ENCODE peak calls at places on chromosome 10, in seven cellular contexts. One of them, this sample, is unnamed.

GRCh38 chr10:43700306-43700705 is 51.6 kb upstream of the ZNF32 start:
- DNase-seq in adrenal gland: no peak
- DNase-seq in uterus: no peak
- DNase-seq in upper lobe of right lung: peak
- DNase-seq in sigmoid colon: no peak
- DNase-seq in effector memory CD4-positive, alpha-beta T cell: no peak
- DNase-seq in right lobe of liver: no peak
- DNase-seq in this sample: no peak

GRCh38 chr10:60942604-60943269 is 1.2 kb downstream of the RHOBTB1 start:
- DNase-seq in sigmoid colon: peak
- DNase-seq in uterus: peak
- DNase-seq in adrenal gland: peak
- DNase-seq in upper lobe of right lung: peak
- DNase-seq in effector memory CD4-positive, alpha-beta T cell: no peak
- DNase-seq in right lobe of liver: peak
- DNase-seq in this sample: peak

GRCh38 chr10:124403548-124403947 is 15.2 kb downstream of the OAT start:
- DNase-seq in adrenal gland: peak
- DNase-seq in upper lobe of right lung: no peak
- DNase-seq in uterus: no peak
- DNase-seq in sigmoid colon: no peak
- DNase-seq in right lobe of liver: no peak
- DNase-seq in effector memory CD4-positive, alpha-beta T cell: no peak
- DNase-seq in this sample: peak

GRCh38 chr10:91681361-91682276 is 48.7 kb upstream of the PPP1R3C start:
- DNase-seq in right lobe of liver: no peak
- DNase-seq in adrenal gland: peak
- DNase-seq in uterus: no peak
- DNase-seq in sigmoid colon: no peak
- DNase-seq in effector memory CD4-positive, alpha-beta T cell: no peak
- DNase-seq in upper lobe of right lung: no peak
- DNase-seq in this sample: no peak

GRCh38 chr10:46516660-46517416 is 39.6 kb downstream of the GPRIN2 start:
- DNase-seq in adrenal gland: peak
- DNase-seq in sigmoid colon: no peak
- DNase-seq in effector memory CD4-positive, alpha-beta T cell: no peak
- DNase-seq in right lobe of liver: no peak
- DNase-seq in upper lobe of right lung: peak
- DNase-seq in uterus: peak
- DNase-seq in this sample: no peak

GRCh38 chr10:3095373-3096139 is 28.2 kb downstream of the PFKP start:
- DNase-seq in effector memory CD4-positive, alpha-beta T cell: no peak
- DNase-seq in uterus: peak
- DNase-seq in right lobe of liver: no peak
- DNase-seq in sigmoid colon: peak
- DNase-seq in adrenal gland: peak
- DNase-seq in upper lobe of right lung: no peak
- DNase-seq in this sample: no peak

GRCh38 chr10:103096130-103096529 is 96.9 kb downstream of the NT5C2 start:
- DNase-seq in adrenal gland: no peak
- DNase-seq in right lobe of liver: no peak
- DNase-seq in uterus: no peak
- DNase-seq in sigmoid colon: no peak
- DNase-seq in effector memory CD4-positive, alpha-beta T cell: no peak
- DNase-seq in upper lobe of right lung: no peak
- DNase-seq in this sample: no peak

GRCh38 chr10:48890904-48891839 is 48.5 kb downstream of the LRRC18 start:
- DNase-seq in adrenal gland: no peak
- DNase-seq in sigmoid colon: no peak
- DNase-seq in uterus: no peak
- DNase-seq in upper lobe of right lung: no peak
- DNase-seq in right lobe of liver: no peak
- DNase-seq in effector memory CD4-positive, alpha-beta T cell: no peak
- DNase-seq in this sample: no peak

GRCh38 chr10:76336213-76336963 is 905.0 kb downstream of the LRMDA start:
- DNase-seq in sigmoid colon: peak
- DNase-seq in right lobe of liver: no peak
- DNase-seq in uterus: peak
- DNase-seq in upper lobe of right lung: no peak
- DNase-seq in effector memory CD4-positive, alpha-beta T cell: no peak
- DNase-seq in adrenal gland: peak
- DNase-seq in this sample: no peak

GRCh38 chr10:115141254-115141653 is 48.1 kb downstream of the ATRNL1 start:
- DNase-seq in sigmoid colon: no peak
- DNase-seq in upper lobe of right lung: no peak
- DNase-seq in effector memory CD4-positive, alpha-beta T cell: no peak
- DNase-seq in adrenal gland: no peak
- DNase-seq in right lobe of liver: no peak
- DNase-seq in uterus: no peak
- DNase-seq in this sample: no peak

GRCh38 chr10:124579003-124579384 is 117.4 kb downstream of the LHPP start:
- DNase-seq in upper lobe of right lung: no peak
- DNase-seq in uterus: peak
- DNase-seq in effector memory CD4-positive, alpha-beta T cell: no peak
- DNase-seq in right lobe of liver: no peak
- DNase-seq in adrenal gland: no peak
- DNase-seq in sigmoid colon: peak
- DNase-seq in this sample: no peak

GRCh38 chr10:35700490-35700887 is 58.4 kb upstream of the FZD8 start:
- DNase-seq in sigmoid colon: no peak
- DNase-seq in uterus: no peak
- DNase-seq in right lobe of liver: no peak
- DNase-seq in upper lobe of right lung: no peak
- DNase-seq in adrenal gland: no peak
- DNase-seq in effector memory CD4-positive, alpha-beta T cell: no peak
- DNase-seq in this sample: no peak

GRCh38 chr10:130231211-130231850 is 95.1 kb downstream of the GLRX3 start:
- DNase-seq in uterus: no peak
- DNase-seq in adrenal gland: no peak
- DNase-seq in right lobe of liver: no peak
- DNase-seq in upper lobe of right lung: peak
- DNase-seq in sigmoid colon: peak
- DNase-seq in effector memory CD4-positive, alpha-beta T cell: no peak
- DNase-seq in this sample: no peak

GRCh38 chr10:35262436-35262835 is 73.9 kb upstream of the CCNY start:
- DNase-seq in upper lobe of right lung: no peak
- DNase-seq in right lobe of liver: no peak
- DNase-seq in adrenal gland: no peak
- DNase-seq in sigmoid colon: no peak
- DNase-seq in effector memory CD4-positive, alpha-beta T cell: no peak
- DNase-seq in uterus: no peak
- DNase-seq in this sample: no peak

GRCh38 chr10:78203915-78204818 is 170.5 kb downstream of the RPS24 start:
- DNase-seq in effector memory CD4-positive, alpha-beta T cell: no peak
- DNase-seq in sigmoid colon: no peak
- DNase-seq in adrenal gland: peak
- DNase-seq in uterus: no peak
- DNase-seq in upper lobe of right lung: no peak
- DNase-seq in right lobe of liver: no peak
- DNase-seq in this sample: no peak

GRCh38 chr10:14032406-14032998 is 298.2 kb downstream of the FRMD4A start:
- DNase-seq in uterus: no peak
- DNase-seq in upper lobe of right lung: peak
- DNase-seq in sigmoid colon: no peak
- DNase-seq in adrenal gland: no peak
- DNase-seq in right lobe of liver: no peak
- DNase-seq in effector memory CD4-positive, alpha-beta T cell: peak
- DNase-seq in this sample: no peak

GRCh38 chr10:49325916-49326783 is 27.2 kb downstream of the C10orf71 start:
- DNase-seq in effector memory CD4-positive, alpha-beta T cell: no peak
- DNase-seq in upper lobe of right lung: no peak
- DNase-seq in right lobe of liver: no peak
- DNase-seq in adrenal gland: no peak
- DNase-seq in uterus: no peak
- DNase-seq in sigmoid colon: no peak
- DNase-seq in this sample: no peak

GRCh38 chr10:88158506-88159123 is 295.2 kb downstream of the PTEN start:
- DNase-seq in right lobe of liver: no peak
- DNase-seq in effector memory CD4-positive, alpha-beta T cell: no peak
- DNase-seq in sigmoid colon: no peak
- DNase-seq in upper lobe of right lung: no peak
- DNase-seq in uterus: no peak
- DNase-seq in adrenal gland: no peak
- DNase-seq in this sample: no peak

GRCh38 chr10:128723631-128724205 is 597.5 kb upstream of the MKI67 start:
- DNase-seq in adrenal gland: no peak
- DNase-seq in sigmoid colon: no peak
- DNase-seq in right lobe of liver: no peak
- DNase-seq in uterus: no peak
- DNase-seq in effector memory CD4-positive, alpha-beta T cell: no peak
- DNase-seq in upper lobe of right lung: no peak
- DNase-seq in this sample: no peak

GRCh38 chr10:926075-926698 is 5.3 kb downstream of the LARP4B start:
- DNase-seq in right lobe of liver: no peak
- DNase-seq in upper lobe of right lung: no peak
- DNase-seq in adrenal gland: no peak
- DNase-seq in sigmoid colon: no peak
- DNase-seq in uterus: no peak
- DNase-seq in effector memory CD4-positive, alpha-beta T cell: no peak
- DNase-seq in this sample: no peak

GRCh38 chr10:21171936-21172773 is 275.0 kb upstream of the NEBL start:
- DNase-seq in adrenal gland: no peak
- DNase-seq in effector memory CD4-positive, alpha-beta T cell: no peak
- DNase-seq in right lobe of liver: no peak
- DNase-seq in upper lobe of right lung: no peak
- DNase-seq in uterus: no peak
- DNase-seq in sigmoid colon: no peak
- DNase-seq in this sample: no peak
- H3K4me3 ChIP-seq in adrenal gland: peak
- H3K4me3 ChIP-seq in effector memory CD4-positive, alpha-beta T cell: no peak
- H3K4me3 ChIP-seq in right lobe of liver: peak
- H3K4me3 ChIP-seq in upper lobe of right lung: peak
- H3K4me3 ChIP-seq in uterus: no peak
- H3K4me3 ChIP-seq in sigmoid colon: peak
- H3K4me3 ChIP-seq in this sample: no peak

GRCh38 chr10:72932259-72933015 is 22.2 kb downstream of the PLA2G12B start:
- DNase-seq in effector memory CD4-positive, alpha-beta T cell: no peak
- DNase-seq in right lobe of liver: no peak
- DNase-seq in uterus: no peak
- DNase-seq in sigmoid colon: no peak
- DNase-seq in adrenal gland: no peak
- DNase-seq in upper lobe of right lung: no peak
- DNase-seq in this sample: no peak

GRCh38 chr10:72935358-72935757 is 19.2 kb downstream of the PLA2G12B start:
- DNase-seq in sigmoid colon: no peak
- DNase-seq in upper lobe of right lung: no peak
- DNase-seq in right lobe of liver: no peak
- DNase-seq in effector memory CD4-positive, alpha-beta T cell: no peak
- DNase-seq in adrenal gland: no peak
- DNase-seq in uterus: no peak
- DNase-seq in this sample: no peak
- H3K4me3 ChIP-seq in sigmoid colon: no peak
- H3K4me3 ChIP-seq in upper lobe of right lung: no peak
- H3K4me3 ChIP-seq in right lobe of liver: no peak
- H3K4me3 ChIP-seq in effector memory CD4-positive, alpha-beta T cell: no peak
- H3K4me3 ChIP-seq in adrenal gland: no peak
- H3K4me3 ChIP-seq in uterus: no peak
- H3K4me3 ChIP-seq in this sample: no peak

GRCh38 chr10:133260895-133261725 is 15.6 kb downstream of the ADAM8 start:
- DNase-seq in uterus: peak
- DNase-seq in adrenal gland: peak
- DNase-seq in right lobe of liver: peak
- DNase-seq in effector memory CD4-positive, alpha-beta T cell: peak
- DNase-seq in sigmoid colon: peak
- DNase-seq in upper lobe of right lung: peak
- DNase-seq in this sample: peak

GRCh38 chr10:133259603-133259992 is 17.1 kb downstream of the ADAM8 start:
- DNase-seq in adrenal gland: no peak
- DNase-seq in right lobe of liver: no peak
- DNase-seq in uterus: no peak
- DNase-seq in sigmoid colon: no peak
- DNase-seq in upper lobe of right lung: no peak
- DNase-seq in effector memory CD4-positive, alpha-beta T cell: no peak
- DNase-seq in this sample: no peak

GRCh38 chr10:133257489-133258065 is 19.1 kb downstream of the ADAM8 start:
- DNase-seq in sigmoid colon: peak
- DNase-seq in effector memory CD4-positive, alpha-beta T cell: no peak
- DNase-seq in upper lobe of right lung: peak
- DNase-seq in right lobe of liver: peak
- DNase-seq in uterus: peak
- DNase-seq in adrenal gland: peak
- DNase-seq in this sample: no peak

GRCh38 chr10:133258818-133259602 is 17.7 kb downstream of the ADAM8 start:
- DNase-seq in uterus: peak
- DNase-seq in right lobe of liver: peak
- DNase-seq in effector memory CD4-positive, alpha-beta T cell: peak
- DNase-seq in sigmoid colon: peak
- DNase-seq in upper lobe of right lung: peak
- DNase-seq in adrenal gland: peak
- DNase-seq in this sample: peak

GRCh38 chr10:133258066-133258817 is 18.4 kb downstream of the ADAM8 start:
- DNase-seq in sigmoid colon: no peak
- DNase-seq in right lobe of liver: no peak
- DNase-seq in effector memory CD4-positive, alpha-beta T cell: no peak
- DNase-seq in uterus: no peak
- DNase-seq in upper lobe of right lung: peak
- DNase-seq in adrenal gland: no peak
- DNase-seq in this sample: peak
- H3K4me3 ChIP-seq in sigmoid colon: no peak
- H3K4me3 ChIP-seq in right lobe of liver: no peak
- H3K4me3 ChIP-seq in effector memory CD4-positive, alpha-beta T cell: no peak
- H3K4me3 ChIP-seq in uterus: no peak
- H3K4me3 ChIP-seq in upper lobe of right lung: no peak
- H3K4me3 ChIP-seq in adrenal gland: no peak
- H3K4me3 ChIP-seq in this sample: no peak

GRCh38 chr10:17056781-17057191 is 72.8 kb downstream of the CUBN start:
- DNase-seq in upper lobe of right lung: no peak
- DNase-seq in uterus: no peak
- DNase-seq in sigmoid colon: no peak
- DNase-seq in adrenal gland: no peak
- DNase-seq in right lobe of liver: no peak
- DNase-seq in effector memory CD4-positive, alpha-beta T cell: no peak
- DNase-seq in this sample: no peak

GRCh38 chr10:17053513-17053912 is 76.1 kb downstream of the CUBN start:
- DNase-seq in upper lobe of right lung: no peak
- DNase-seq in effector memory CD4-positive, alpha-beta T cell: no peak
- DNase-seq in right lobe of liver: no peak
- DNase-seq in sigmoid colon: no peak
- DNase-seq in adrenal gland: no peak
- DNase-seq in uterus: no peak
- DNase-seq in this sample: no peak

GRCh38 chr10:17049195-17049594 is 80.4 kb downstream of the CUBN start:
- DNase-seq in right lobe of liver: no peak
- DNase-seq in adrenal gland: no peak
- DNase-seq in upper lobe of right lung: no peak
- DNase-seq in effector memory CD4-positive, alpha-beta T cell: no peak
- DNase-seq in sigmoid colon: no peak
- DNase-seq in uterus: no peak
- DNase-seq in this sample: no peak

GRCh38 chr10:17051851-17052250 is 77.8 kb downstream of the CUBN start:
- DNase-seq in adrenal gland: no peak
- DNase-seq in upper lobe of right lung: no peak
- DNase-seq in right lobe of liver: no peak
- DNase-seq in uterus: no peak
- DNase-seq in sigmoid colon: no peak
- DNase-seq in effector memory CD4-positive, alpha-beta T cell: no peak
- DNase-seq in this sample: no peak

DNA sequence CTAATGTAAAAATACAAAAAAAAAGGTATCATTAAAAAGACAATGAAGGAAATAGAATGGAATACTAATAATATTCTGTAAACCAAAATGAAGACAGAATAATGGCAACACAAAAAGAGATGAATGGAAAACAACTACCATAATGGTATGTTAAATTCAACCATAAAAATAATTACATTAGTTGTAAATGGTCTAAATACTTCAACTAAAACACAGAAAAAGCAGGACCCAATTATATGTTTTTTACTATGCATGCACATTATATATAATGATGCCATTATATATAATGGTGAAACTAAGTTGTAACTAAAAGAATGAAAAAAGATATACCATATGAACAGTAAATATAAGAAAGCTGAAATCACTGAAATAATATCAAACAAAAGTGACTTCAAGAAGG is 76.5 kb downstream of the CUBN start:
- DNase-seq in right lobe of liver: no peak
- DNase-seq in upper lobe of right lung: no peak
- DNase-seq in uterus: no peak
- DNase-seq in adrenal gland: no peak
- DNase-seq in effector memory CD4-positive, alpha-beta T cell: no peak
- DNase-seq in sigmoid colon: no peak
- DNase-seq in this sample: no peak
- H3K4me3 ChIP-seq in right lobe of liver: no peak
- H3K4me3 ChIP-seq in upper lobe of right lung: no peak
- H3K4me3 ChIP-seq in uterus: no peak
- H3K4me3 ChIP-seq in adrenal gland: no peak
- H3K4me3 ChIP-seq in effector memory CD4-positive, alpha-beta T cell: no peak
- H3K4me3 ChIP-seq in sigmoid colon: no peak
- H3K4me3 ChIP-seq in this sample: no peak

This sample was measured in CD4-positive, CD25-positive, alpha-beta regulatory T cell.